ENCODE peak calls at places on chromosomes 13 and 19, in eight cellular contexts. One of them, this sample, is unnamed.

GRCh38 chr19:19549804-19550453 is 11.9 kb downstream of the CILP2 start:
- DNase-seq in A549: no peak
- DNase-seq in SK-N-SH: no peak
- DNase-seq in tibial nerve: no peak
- DNase-seq in stomach: no peak
- DNase-seq in upper lobe of left lung: no peak
- DNase-seq in transverse colon: no peak
- DNase-seq in K562: no peak
- DNase-seq in this sample: no peak

GRCh38 chr19:39131255-39131755 is 5.7 kb downstream of the PAK4 start:
- DNase-seq in A549: no peak
- DNase-seq in SK-N-SH: peak; percentile 45
- DNase-seq in tibial nerve: no peak
- DNase-seq in stomach: no peak
- DNase-seq in upper lobe of left lung: no peak
- DNase-seq in transverse colon: no peak
- DNase-seq in K562: no peak
- DNase-seq in this sample: peak; percentile 79

GRCh38 chr13:99347911-99348451 is 40.8 kb upstream of the GPR183 start:
- DNase-seq in A549: no peak
- DNase-seq in SK-N-SH: no peak
- DNase-seq in tibial nerve: no peak
- DNase-seq in stomach: no peak
- DNase-seq in upper lobe of left lung: no peak
- DNase-seq in transverse colon: no peak
- DNase-seq in K562: no peak
- DNase-seq in this sample: no peak

GRCh38 chr13:98542568-98543379 is 34.1 kb downstream of the STK24 start:
- DNase-seq in A549: no peak
- DNase-seq in SK-N-SH: no peak
- DNase-seq in tibial nerve: no peak
- DNase-seq in stomach: no peak
- DNase-seq in upper lobe of left lung: no peak
- DNase-seq in transverse colon: no peak
- DNase-seq in K562: no peak
- DNase-seq in this sample: peak; percentile 52

GRCh38 chr13:91145806-91146205 is 201.7 kb upstream of the MIR17HG start:
- DNase-seq in A549: no peak
- DNase-seq in SK-N-SH: no peak
- DNase-seq in tibial nerve: no peak
- DNase-seq in stomach: no peak
- DNase-seq in upper lobe of left lung: no peak
- DNase-seq in transverse colon: no peak
- DNase-seq in K562: no peak
- DNase-seq in this sample: no peak

GRCh38 chr19:42280761-42281174 is 11.7 kb downstream of the CIC start:
- DNase-seq in A549: no peak
- DNase-seq in SK-N-SH: peak; percentile 58
- DNase-seq in tibial nerve: no peak
- DNase-seq in stomach: no peak
- DNase-seq in upper lobe of left lung: no peak
- DNase-seq in transverse colon: peak; percentile 49
- DNase-seq in K562: peak; percentile 51
- DNase-seq in this sample: no peak

GRCh38 chr19:1761528-1762242 is 8.4 kb downstream of the ONECUT3 start:
- DNase-seq in A549: no peak
- DNase-seq in SK-N-SH: peak; percentile 35
- DNase-seq in tibial nerve: no peak
- DNase-seq in stomach: no peak
- DNase-seq in upper lobe of left lung: no peak
- DNase-seq in transverse colon: no peak
- DNase-seq in K562: no peak
- DNase-seq in this sample: no peak

GRCh38 chr13:30334663-30335386 is 27.5 kb upstream of the KATNAL1 start:
- DNase-seq in A549: peak; percentile 25
- DNase-seq in SK-N-SH: peak; percentile 38
- DNase-seq in tibial nerve: no peak
- DNase-seq in stomach: no peak
- DNase-seq in upper lobe of left lung: no peak
- DNase-seq in transverse colon: no peak
- DNase-seq in K562: peak; percentile 52
- DNase-seq in this sample: no peak

GRCh38 chr13:73335938-73336337 is 277.1 kb downstream of the KLF5 start:
- DNase-seq in A549: no peak
- DNase-seq in SK-N-SH: no peak
- DNase-seq in tibial nerve: no peak
- DNase-seq in stomach: no peak
- DNase-seq in upper lobe of left lung: no peak
- DNase-seq in transverse colon: no peak
- DNase-seq in K562: no peak
- DNase-seq in this sample: no peak

GRCh38 chr13:33611016-33611805 is 206.7 kb upstream of the RFC3 start:
- DNase-seq in A549: no peak
- DNase-seq in SK-N-SH: no peak
- DNase-seq in tibial nerve: peak; percentile 35
- DNase-seq in stomach: peak; percentile 65
- DNase-seq in upper lobe of left lung: no peak
- DNase-seq in transverse colon: peak; percentile 10
- DNase-seq in K562: no peak
- DNase-seq in this sample: peak; percentile 76

GRCh38 chr13:99721606-99722384 is 220.5 kb downstream of the TM9SF2 start:
- DNase-seq in A549: no peak
- DNase-seq in SK-N-SH: no peak
- DNase-seq in tibial nerve: no peak
- DNase-seq in stomach: no peak
- DNase-seq in upper lobe of left lung: no peak
- DNase-seq in transverse colon: no peak
- DNase-seq in K562: no peak
- DNase-seq in this sample: no peak

GRCh38 chr13:106083620-106084350 is 451.7 kb downstream of the EFNB2 start:
- DNase-seq in A549: no peak
- DNase-seq in SK-N-SH: peak; percentile 18
- DNase-seq in tibial nerve: no peak
- DNase-seq in stomach: peak; percentile 41
- DNase-seq in upper lobe of left lung: no peak
- DNase-seq in transverse colon: peak; percentile 43
- DNase-seq in K562: no peak
- DNase-seq in this sample: no peak

GRCh38 chr19:5232798-5233505 is 107.7 kb downstream of the PTPRS start:
- DNase-seq in A549: no peak
- DNase-seq in SK-N-SH: no peak
- DNase-seq in tibial nerve: no peak
- DNase-seq in stomach: no peak
- DNase-seq in upper lobe of left lung: no peak
- DNase-seq in transverse colon: no peak
- DNase-seq in K562: no peak
- DNase-seq in this sample: no peak

GRCh38 chr19:49690656-49691242 is at the start of gene CPT1C:
- DNase-seq in A549: no peak
- DNase-seq in SK-N-SH: peak; percentile 96
- DNase-seq in tibial nerve: peak; percentile 47
- DNase-seq in stomach: peak; percentile 79
- DNase-seq in upper lobe of left lung: no peak
- DNase-seq in transverse colon: peak; percentile 75
- DNase-seq in K562: no peak
- DNase-seq in this sample: peak; percentile 93

GRCh38 chr13:33583398-33583797 is 234.6 kb upstream of the RFC3 start:
- DNase-seq in A549: no peak
- DNase-seq in SK-N-SH: no peak
- DNase-seq in tibial nerve: no peak
- DNase-seq in stomach: no peak
- DNase-seq in upper lobe of left lung: no peak
- DNase-seq in transverse colon: no peak
- DNase-seq in K562: no peak
- DNase-seq in this sample: no peak

GRCh38 chr19:35427187-35427586 is 20.9 kb upstream of the FFAR2 start:
- DNase-seq in A549: no peak
- DNase-seq in SK-N-SH: no peak
- DNase-seq in tibial nerve: no peak
- DNase-seq in stomach: no peak
- DNase-seq in upper lobe of left lung: no peak
- DNase-seq in transverse colon: no peak
- DNase-seq in K562: no peak
- DNase-seq in this sample: no peak
- H3K27ac ChIP-seq in A549: no peak overlapping the region
- H3K27ac ChIP-seq in SK-N-SH: no peak overlapping the region
- H3K27ac ChIP-seq in tibial nerve: no peak overlapping the region
- H3K27ac ChIP-seq in stomach: peak overlapping the region; percentile 8
- H3K27ac ChIP-seq in upper lobe of left lung: no peak overlapping the region
- H3K27ac ChIP-seq in transverse colon: no peak overlapping the region
- H3K27ac ChIP-seq in K562: no peak overlapping the region
- H3K27ac ChIP-seq in this sample: no peak overlapping the region

DNA sequence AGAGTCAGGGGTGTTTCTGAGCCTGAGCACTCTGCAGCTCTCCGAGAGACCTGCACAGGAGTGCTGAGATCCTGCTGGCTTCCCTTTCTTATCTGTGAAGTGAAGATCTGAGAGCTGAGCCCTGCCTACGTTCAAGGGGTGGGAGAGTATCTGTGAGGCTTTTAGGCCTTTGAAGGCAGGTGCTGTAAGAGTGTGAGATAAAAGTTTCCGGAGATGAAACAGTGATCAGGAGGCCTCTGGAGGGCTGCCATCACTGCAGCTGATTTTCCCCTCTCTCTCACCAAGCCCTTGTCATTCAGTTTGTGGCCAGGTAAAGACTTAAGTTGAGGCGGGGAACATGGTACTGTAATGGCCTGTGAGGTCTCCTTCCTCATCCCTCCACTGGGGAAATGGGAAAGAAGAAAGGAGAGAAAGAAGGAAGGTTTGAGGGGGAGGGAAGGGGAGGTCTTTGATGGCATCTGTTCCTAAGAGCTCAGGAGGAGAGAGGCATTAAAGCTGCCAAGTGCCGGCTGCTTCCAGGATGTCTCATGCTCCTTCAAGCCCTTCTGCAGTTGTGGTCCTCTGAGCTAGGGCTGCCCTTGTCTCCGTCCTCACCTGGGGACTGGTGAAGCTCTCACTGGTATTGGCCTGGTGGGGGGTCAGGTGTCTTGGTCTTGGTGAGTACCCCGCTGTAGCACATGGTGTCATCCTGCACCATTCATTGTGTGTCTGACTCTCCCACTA is 83.3 kb downstream of the AKAP11 start:
- DNase-seq in A549: no peak
- DNase-seq in SK-N-SH: no peak
- DNase-seq in tibial nerve: no peak
- DNase-seq in stomach: no peak
- DNase-seq in upper lobe of left lung: no peak
- DNase-seq in transverse colon: no peak
- DNase-seq in K562: no peak
- DNase-seq in this sample: no peak
- TF ChIP-seq EP300 in A549: no peak
- TF ChIP-seq EP300 in SK-N-SH: no peak
- TF ChIP-seq EP300 in tibial nerve: no peak
- TF ChIP-seq EP300 in stomach: no peak
- TF ChIP-seq EP300 in upper lobe of left lung: no peak
- TF ChIP-seq EP300 in transverse colon: no peak
- TF ChIP-seq EP300 in K562: no peak
- TF ChIP-seq EP300 in this sample: no peak

GRCh38 chr19:15108145-15108844 is 1.1 kb downstream of the SYDE1 start:
- DNase-seq in A549: no peak
- DNase-seq in SK-N-SH: peak; percentile 47
- DNase-seq in tibial nerve: no peak
- DNase-seq in stomach: no peak
- DNase-seq in upper lobe of left lung: no peak
- DNase-seq in transverse colon: no peak
- DNase-seq in K562: no peak
- DNase-seq in this sample: no peak

GRCh38 chr19:15107056-15108010 is at the start of gene SYDE1:
- DNase-seq in A549: no peak
- DNase-seq in SK-N-SH: peak; percentile 88
- DNase-seq in tibial nerve: no peak
- DNase-seq in stomach: no peak
- DNase-seq in upper lobe of left lung: peak; percentile 82
- DNase-seq in transverse colon: no peak
- DNase-seq in K562: no peak
- DNase-seq in this sample: peak; percentile 80

GRCh38 chr19:15110418-15110815 is 3.2 kb downstream of the SYDE1 start:
- DNase-seq in A549: no peak
- DNase-seq in SK-N-SH: peak; percentile 23
- DNase-seq in tibial nerve: no peak
- DNase-seq in stomach: no peak
- DNase-seq in upper lobe of left lung: peak; percentile 72
- DNase-seq in transverse colon: no peak
- DNase-seq in K562: no peak
- DNase-seq in this sample: no peak

GRCh38 chr19:15109768-15110417 is 2.7 kb downstream of the SYDE1 start:
- DNase-seq in A549: no peak
- DNase-seq in SK-N-SH: peak; percentile 35
- DNase-seq in tibial nerve: no peak
- DNase-seq in stomach: no peak
- DNase-seq in upper lobe of left lung: peak; percentile 85
- DNase-seq in transverse colon: no peak
- DNase-seq in K562: no peak
- DNase-seq in this sample: no peak

GRCh38 chr19:15108845-15109767 is 1.9 kb downstream of the SYDE1 start:
- DNase-seq in A549: no peak
- DNase-seq in SK-N-SH: peak; percentile 35
- DNase-seq in tibial nerve: no peak
- DNase-seq in stomach: no peak
- DNase-seq in upper lobe of left lung: peak; percentile 80
- DNase-seq in transverse colon: no peak
- DNase-seq in K562: no peak
- DNase-seq in this sample: no peak
- H3K27ac ChIP-seq in A549: no peak overlapping the region
- H3K27ac ChIP-seq in SK-N-SH: no peak overlapping the region
- H3K27ac ChIP-seq in tibial nerve: peak overlapping the region; percentile 92
- H3K27ac ChIP-seq in stomach: peak overlapping the region; percentile 89
- H3K27ac ChIP-seq in upper lobe of left lung: peak overlapping the region; percentile 91
- H3K27ac ChIP-seq in transverse colon: peak overlapping the region; percentile 98
- H3K27ac ChIP-seq in K562: no peak overlapping the region
- H3K27ac ChIP-seq in this sample: peak overlapping the region; percentile 93

DNA sequence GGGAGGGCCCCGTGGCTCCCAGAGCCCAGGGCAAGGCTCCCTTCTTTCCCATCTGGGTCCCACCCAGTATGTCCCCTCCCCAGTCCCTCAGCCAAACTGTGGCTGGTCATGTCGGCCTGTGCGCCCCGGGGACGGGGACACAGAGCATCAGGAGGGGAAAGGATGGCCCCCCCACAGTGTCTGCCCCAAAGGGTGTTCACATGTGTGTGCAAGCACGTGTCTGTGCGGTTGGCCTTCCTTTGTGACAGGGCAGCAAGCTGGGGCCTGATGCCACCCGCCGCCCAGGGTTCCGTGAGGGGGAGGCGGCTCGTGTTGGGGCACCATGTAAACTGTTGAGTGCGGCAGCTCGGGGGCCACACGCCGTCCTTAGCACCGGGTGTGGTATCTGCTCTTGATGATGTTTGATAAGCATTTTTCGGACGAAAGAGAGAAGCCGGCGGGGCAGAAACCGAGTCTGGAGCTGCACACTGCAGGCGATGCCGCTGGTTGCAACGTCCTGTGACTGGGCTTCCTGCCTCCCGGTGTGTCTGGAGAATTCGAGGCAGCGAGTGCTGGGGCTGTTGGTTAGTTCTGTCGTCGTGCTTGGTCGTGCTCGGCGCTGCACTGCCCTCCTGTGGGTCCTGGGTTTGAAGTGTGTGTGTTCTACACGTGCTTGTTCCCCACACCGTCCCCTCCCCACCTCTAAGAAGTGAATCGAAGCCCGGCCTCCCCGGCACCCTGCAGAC is 18.4 kb downstream of the GNA11 start:
- DNase-seq in A549: no peak
- DNase-seq in SK-N-SH: no peak
- DNase-seq in tibial nerve: no peak
- DNase-seq in stomach: no peak
- DNase-seq in upper lobe of left lung: peak; percentile 72
- DNase-seq in transverse colon: no peak
- DNase-seq in K562: no peak
- DNase-seq in this sample: no peak
- TF ChIP-seq EP300 in A549: no peak
- TF ChIP-seq EP300 in SK-N-SH: no peak
- TF ChIP-seq EP300 in tibial nerve: no peak
- TF ChIP-seq EP300 in stomach: no peak
- TF ChIP-seq EP300 in upper lobe of left lung: no peak
- TF ChIP-seq EP300 in transverse colon: no peak
- TF ChIP-seq EP300 in K562: no peak
- TF ChIP-seq EP300 in this sample: no peak